ENCODE peak calls at places on chromosomes 11 and 22, in four cellular contexts. H, X, W and P are unnamed samples.

GRCh38 chr11:36153581-36153980 is 135.6 kb downstream of the COMMD9 start:
- DNase-seq in X (no peak), W (no peak), H (no peak), P (no peak)

GRCh38 chr11:8060801-8061554 is 20.0 kb upstream of the TUB start:
- DNase-seq in H (no peak), X (no peak), W (no peak), P (no peak)

GRCh38 chr11:19398772-19399542 is 158.2 kb upstream of the E2F8 start:
- DNase-seq in H (no peak), X (no peak), W (no peak), P (no peak)

GRCh38 chr11:34614334-34615113 is 6.4 kb upstream of the EHF start:
- DNase-seq in X (no peak), H (no peak), W (no peak), P (peak)

GRCh38 chr11:121383726-121384125 is 68.4 kb upstream of the SORL1 start:
- DNase-seq in W (no peak), X (no peak), H (no peak), P (no peak)

GRCh38 chr11:68146010-68146540 is 24.9 kb upstream of the CHKA start:
- DNase-seq in X (peak), W (no peak), H (peak), P (no peak)

GRCh38 chr11:131246589-131247164 is 123.7 kb upstream of the NTM start:
- DNase-seq in H (peak), W (no peak), X (no peak), P (peak)

GRCh38 chr11:121534131-121535093 is 81.6 kb upstream of the SORL1-AS1 start:
- DNase-seq in W (no peak), H (no peak), X (no peak), P (no peak)

GRCh38 chr22:37021710-37022482 is 2.4 kb downstream of the MPST start:
- DNase-seq in W (no peak), X (no peak), H (no peak), P (peak)

GRCh38 chr11:45079943-45080719 is 66.3 kb upstream of the PRDM11 start:
- DNase-seq in H (no peak), W (no peak), X (no peak), P (peak)

GRCh38 chr11:126059238-126059761 is 3.4 kb downstream of the CDON start:
- DNase-seq in X (no peak), W (no peak), H (no peak), P (no peak)

GRCh38 chr11:17354070-17354924 is 2.7 kb downstream of the NCR3LG1 start:
- DNase-seq in W (peak), H (peak), X (peak), P (peak)

GRCh38 chr11:66459138-66459778 is 7.4 kb upstream of the PELI3 start:
- DNase-seq in X (no peak), H (no peak), W (peak), P (peak)

GRCh38 chr11:92104349-92104748 is 120.3 kb upstream of the FAT3 start:
- DNase-seq in X (no peak), W (no peak), H (no peak), P (no peak)

GRCh38 chr11:69657456-69657910 is 16.5 kb downstream of the CCND1 start:
- DNase-seq in X (no peak), H (no peak), W (no peak), P (no peak)

GRCh38 chr11:93720522-93720921 is 20.8 kb downstream of the TAF1D start:
- DNase-seq in H (no peak), W (no peak), X (no peak), P (no peak)

GRCh38 chr11:133964946-133965632 is 8.3 kb upstream of the IGSF9B start:
- DNase-seq in X (no peak), H (no peak), W (no peak), P (peak)

GRCh38 chr11:7600205-7600775 is 73.0 kb downstream of the CYB5R2 start:
- DNase-seq in W (no peak), X (peak), H (peak), P (peak)

GRCh38 chr11:40032331-40032730 is 1427.1 kb downstream of the LRRC4C start:
- DNase-seq in H (no peak), X (no peak), W (no peak), P (no peak)

GRCh38 chr11:124115782-124116616 is 749 bp downstream of the VWA5A start:
- DNase-seq in H (no peak), X (no peak), W (no peak), P (no peak)

GRCh38 chr22:27397948-27398330 is 403.6 kb downstream of the MN1 start:
- DNase-seq in X (no peak), W (no peak), H (no peak), P (no peak)

GRCh38 chr11:121067453-121067852 is 33.6 kb upstream of the TECTA start:
- DNase-seq in H (peak), X (no peak), W (no peak), P (no peak)

GRCh38 chr11:28520291-28520690 is 412.1 kb downstream of the METTL15 start:
- DNase-seq in W (no peak), H (no peak), X (no peak), P (no peak)

GRCh38 chr11:78298216-78298860 is 109.6 kb downstream of the USP35 start:
- DNase-seq in W (no peak), X (no peak), H (no peak), P (no peak)

GRCh38 chr11:79066456-79067354 is 374.1 kb downstream of the TENM4 start:
- DNase-seq in X (no peak), H (no peak), W (no peak), P (no peak)

GRCh38 chr11:134223066-134223465 is 701 bp downstream of the NCAPD3 start:
- DNase-seq in X (no peak), W (no peak), H (no peak), P (peak)

GRCh38 chr11:74269161-74269809 is 42.2 kb downstream of the P4HA3 start:
- DNase-seq in H (no peak), X (no peak), W (no peak), P (peak)

GRCh38 chr11:62708423-62709261 is 1.2 kb downstream of the GNG3 start:
- DNase-seq in X (no peak), H (no peak), W (no peak), P (no peak)
- TF ChIP-seq MYC in X (no peak), H (no peak), W (no peak), P (no peak)

DNA sequence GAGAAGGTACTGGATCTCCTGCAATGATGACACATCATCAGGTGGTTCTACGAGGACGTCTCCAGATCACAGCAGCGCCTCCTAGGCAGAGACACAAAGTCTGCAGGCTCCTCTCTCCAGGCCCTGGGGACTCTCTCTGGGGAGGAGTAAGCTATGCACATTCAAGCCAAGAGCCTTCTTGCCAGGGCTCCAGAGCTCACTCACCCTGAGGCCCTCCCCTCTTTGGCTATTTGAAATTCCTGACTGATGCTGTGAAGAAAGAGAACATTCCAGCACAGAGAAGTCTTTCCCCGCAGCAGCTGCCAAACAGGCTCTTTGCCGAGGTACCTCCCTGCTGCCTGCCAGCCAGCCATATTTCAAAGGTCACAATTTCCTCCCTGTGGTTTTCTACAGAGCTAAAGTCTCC is 204.9 kb downstream of the CSNK2A3 start:
- DNase-seq in H (no peak), W (no peak), X (no peak), P (peak)
- TF ChIP-seq CTCF in H (no peak), W (no peak), X (no peak), P (peak)

GRCh38 chr11:116312560-116313340 is 460.0 kb downstream of the BUD13 start:
- DNase-seq in X (no peak), H (no peak), W (no peak), P (no peak)

GRCh38 chr11:116309446-116309845 is 463.3 kb downstream of the BUD13 start:
- DNase-seq in H (no peak), W (no peak), X (no peak), P (no peak)

GRCh38 chr11:116310215-116310614 is 462.6 kb downstream of the BUD13 start:
- DNase-seq in H (no peak), X (no peak), W (no peak), P (no peak)

GRCh38 chr11:116314012-116314411 is 458.8 kb downstream of the BUD13 start:
- DNase-seq in X (no peak), H (no peak), W (no peak), P (no peak)

DNA sequence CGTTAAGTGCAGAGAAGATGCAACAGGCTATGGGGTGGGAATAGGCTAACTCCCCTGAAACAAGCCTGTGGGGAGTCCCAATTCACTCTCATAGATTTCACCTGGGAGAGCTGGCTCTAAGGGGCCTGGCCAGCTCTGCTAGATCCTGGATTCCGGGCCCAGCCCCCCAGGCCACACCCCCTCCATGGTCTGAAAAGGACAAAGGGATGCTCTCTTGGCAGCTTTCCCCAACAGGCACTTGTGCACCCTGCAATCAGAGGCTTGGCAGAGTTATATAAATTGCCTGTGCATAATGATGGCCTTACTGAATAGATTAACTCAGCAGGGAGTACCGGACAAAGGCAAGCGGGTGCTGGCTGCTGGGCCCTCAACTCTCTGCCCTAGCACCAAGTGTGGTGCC is 461.6 kb downstream of the BUD13 start:
- DNase-seq in H (no peak), W (no peak), X (no peak), P (no peak)
- TF ChIP-seq MYC in H (no peak), W (no peak), X (no peak), P (no peak)

DNA sequence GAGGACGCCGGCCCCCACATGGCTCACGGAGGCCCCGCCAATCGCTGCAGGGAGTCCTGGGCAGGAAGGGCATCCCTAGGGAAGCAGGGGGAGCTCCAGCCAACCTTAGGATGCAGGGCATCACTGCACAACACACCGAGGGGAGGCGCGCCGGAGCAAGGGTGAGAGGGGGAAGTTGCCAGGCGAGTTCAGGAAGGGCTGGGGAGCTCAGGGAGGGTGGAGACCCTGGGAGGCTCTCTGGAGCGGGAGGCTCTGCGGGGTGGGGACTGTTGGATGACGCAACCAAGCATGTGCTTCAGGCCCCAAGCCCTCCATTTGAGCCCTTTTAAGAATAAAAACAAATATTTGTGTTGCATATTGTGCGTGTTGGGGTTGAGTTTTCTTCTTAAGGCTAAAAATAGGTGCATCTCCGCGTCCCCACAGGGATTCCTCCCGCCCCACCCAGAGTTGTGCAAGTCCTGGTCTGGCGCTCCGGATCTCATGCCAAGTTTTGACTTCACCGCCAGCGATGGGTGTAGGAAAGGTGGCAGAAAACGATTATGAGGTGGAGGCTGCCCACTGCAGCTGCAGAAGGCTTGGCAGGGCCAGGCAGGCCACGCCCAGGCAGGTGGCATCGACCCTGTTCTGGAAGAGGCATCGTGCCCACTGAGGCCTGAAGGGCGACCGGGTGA is 65.2 kb downstream of the WNT7B start:
- DNase-seq in W (no peak), H (peak), X (peak), P (peak)
- TF ChIP-seq CTCF in W (no peak), H (peak), X (peak), P (no peak)

DNA sequence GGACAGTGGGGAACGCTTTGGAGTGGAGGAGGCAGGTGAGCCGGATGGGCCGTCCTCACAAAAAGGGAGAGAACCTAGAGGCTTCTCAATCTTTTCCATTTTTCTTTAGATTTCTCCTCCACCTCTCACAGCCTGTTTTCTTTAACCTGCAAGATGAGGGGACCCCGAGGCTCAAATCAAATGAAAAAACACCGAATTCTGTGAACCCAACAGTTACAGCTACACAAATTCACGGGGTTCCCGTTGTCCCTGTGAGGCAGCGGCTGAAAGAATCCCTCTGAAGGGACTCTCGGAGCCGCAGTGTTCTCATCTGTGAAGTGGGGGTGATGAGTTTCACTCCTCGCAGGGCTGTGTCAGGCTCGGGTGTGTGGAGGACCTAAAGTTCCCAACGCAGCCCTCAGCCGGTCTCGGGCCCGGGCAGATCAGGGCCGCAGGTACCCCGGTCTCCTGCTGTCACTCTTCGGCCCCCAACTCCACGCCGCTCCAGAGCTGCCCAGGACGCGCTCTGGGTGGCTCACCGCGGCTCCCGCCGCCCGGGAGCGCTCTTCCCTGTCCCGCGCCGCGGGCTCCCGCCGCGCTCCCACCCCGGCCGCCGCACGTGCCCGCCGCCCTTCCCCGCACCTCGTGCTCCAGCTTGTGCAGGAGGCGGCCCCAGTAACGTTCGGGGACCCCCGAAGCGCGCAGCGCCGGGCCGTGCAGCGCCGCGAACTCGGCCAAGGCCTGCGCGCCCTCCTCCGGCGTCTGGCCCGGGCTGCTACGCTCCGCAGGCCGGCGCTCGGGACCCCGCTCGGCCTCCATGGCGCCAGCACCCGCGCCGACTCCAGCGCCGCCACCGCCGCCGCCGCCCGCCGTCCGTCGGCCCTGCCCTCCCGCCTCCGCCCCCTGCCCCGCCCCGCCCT is at the start of gene TTLL12:
- DNase-seq in H (no peak), X (peak), W (no peak), P (peak)
- TF ChIP-seq MYC in H (peak), X (peak), W (peak), P (peak)

DNA sequence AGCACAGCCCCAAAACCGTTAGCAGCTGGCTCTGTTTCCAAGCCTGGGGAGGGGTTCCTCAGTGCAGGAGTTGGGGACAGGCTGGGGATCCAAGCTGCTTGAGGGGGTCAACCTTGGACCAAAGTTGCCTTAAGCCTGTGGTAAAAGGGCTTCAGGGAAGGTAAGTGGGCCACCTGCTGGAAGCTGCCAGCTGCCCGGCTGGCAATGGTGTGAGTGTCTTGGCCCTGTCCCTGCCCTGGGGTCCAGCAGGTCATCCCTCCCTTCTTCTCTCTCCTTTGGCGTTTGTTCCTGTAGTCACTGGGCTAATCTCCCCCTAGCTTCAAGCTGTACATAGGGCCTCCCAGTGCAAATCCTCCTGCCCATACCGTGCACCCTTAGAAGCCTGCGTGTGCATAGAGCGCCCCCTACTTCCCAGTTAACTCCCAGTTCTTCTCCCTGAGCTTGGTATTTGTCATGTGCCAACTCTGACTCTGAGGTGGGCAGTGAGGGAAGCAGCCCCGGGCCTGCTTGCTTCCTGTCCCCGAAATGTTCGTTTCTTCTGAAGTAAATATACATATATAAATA is 4.4 kb downstream of the TMEM258 start:
- DNase-seq in W (no peak), X (peak), H (peak), P (peak)
- TF ChIP-seq CTCF in W (peak), X (peak), H (peak), P (peak)

DNA sequence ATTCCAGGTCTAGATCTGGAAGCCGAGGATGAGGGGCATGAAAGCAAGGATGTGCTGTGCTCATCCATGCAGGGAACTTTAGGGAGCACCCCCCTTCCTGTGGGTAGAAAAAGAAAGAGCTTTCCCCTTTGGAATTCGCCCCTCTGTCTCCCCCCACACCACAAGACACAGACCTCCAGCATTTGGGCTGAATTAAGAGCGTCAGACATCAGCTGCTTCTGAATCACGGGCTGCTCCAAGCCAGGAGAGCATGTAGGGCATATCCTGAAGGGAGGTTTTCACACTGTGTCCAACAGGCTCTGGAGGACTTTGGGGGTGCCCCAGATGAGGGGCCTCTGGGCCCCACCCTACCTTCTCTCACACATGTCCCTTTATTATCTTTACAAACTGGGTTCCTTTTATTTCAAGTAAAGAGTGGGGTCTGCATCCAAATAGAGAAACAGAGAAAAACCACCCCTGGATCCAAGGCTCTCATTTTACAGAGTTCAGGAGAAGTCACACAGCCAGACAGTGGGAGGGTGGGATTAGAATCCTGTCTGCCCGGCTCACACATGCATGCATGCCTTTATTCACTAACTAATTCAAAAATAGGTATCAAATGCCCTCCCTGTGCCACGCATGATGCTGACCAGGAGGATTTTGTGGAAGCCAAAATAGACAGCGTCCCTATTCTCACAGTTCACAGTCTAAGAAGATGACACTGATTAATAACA is 52.8 kb downstream of the LRRC32 start:
- DNase-seq in W (no peak), H (no peak), X (no peak), P (no peak)
- TF ChIP-seq MYC in W (no peak), H (no peak), X (no peak), P (no peak)

GRCh38 chr11:102935514-102935913 is 20.0 kb downstream of the MMP13 start:
- DNase-seq in X (no peak), H (no peak), W (no peak), P (no peak)
- TF ChIP-seq CTCF in X (no peak), H (no peak), W (no peak), P (peak)

GRCh38 chr22:30435674-30436126 is 10.1 kb downstream of the MTFP1 start:
- DNase-seq in W (no peak), H (no peak), X (no peak), P (no peak)
- TF ChIP-seq MYC in W (no peak), H (no peak), X (no peak), P (no peak)

GRCh38 chr11:57348052-57348451 is 9.9 kb downstream of the P2RX3 start:
- DNase-seq in H (no peak), X (no peak), W (no peak), P (no peak)
- TF ChIP-seq CTCF in H (peak), X (no peak), W (no peak), P (no peak)